ENCODE peak calls at places on chromosomes 5 and 9, in seven cellular contexts. F is HCT116, K is H1, O is SK-N-SH, R is GM12878, Q is HepG2, B is K562. T is an unnamed sample.

GRCh38 chr9:16321461-16322119 is 548.9 kb downstream of the BNC2 start:
- DNase-seq in O (peak; percentile 43), R (no peak), K (no peak), Q (no peak), B (no peak), F (no peak), T (no peak)

GRCh38 chr5:169050146-169050571 is 250.8 kb downstream of the SLIT3 start:
- DNase-seq in O (no peak), K (no peak), F (no peak), Q (no peak), R (no peak), B (no peak), T (peak; percentile 31)

GRCh38 chr5:145752947-145753346 is 82.2 kb downstream of the PRELID2 start:
- DNase-seq in K (no peak), R (no peak), B (no peak), O (no peak), Q (no peak), F (no peak), T (no peak)

GRCh38 chr5:146867996-146868708 is 10.4 kb downstream of the PPP2R2B start:
- DNase-seq in B (no peak), R (no peak), O (no peak), F (no peak), Q (no peak), K (no peak), T (no peak)

GRCh38 chr5:151745071-151745705 is 13.2 kb downstream of the ATOX1 start:
- DNase-seq in R (peak; percentile 71), K (no peak), O (no peak), B (no peak), Q (no peak), F (peak; percentile 98), T (no peak)

GRCh38 chr5:10481241-10481932 is 39.7 kb downstream of the ROPN1L start:
- DNase-seq in F (no peak), R (no peak), K (no peak), Q (peak; percentile 53), O (no peak), B (no peak), T (peak; percentile 12)

GRCh38 chr9:135671591-135672041 is 8.5 kb downstream of the LCN9 start:
- DNase-seq in Q (no peak), K (peak; percentile 86), R (no peak), O (peak; percentile 72), B (peak; percentile 58), F (no peak), T (no peak)

GRCh38 chr9:99489043-99489378 is 266.9 kb downstream of the SEC61B start:
- DNase-seq in B (no peak), R (no peak), Q (no peak), O (peak; percentile 51), F (no peak), K (no peak), T (no peak)

GRCh38 chr5:113378960-113379541 is 55.7 kb downstream of the TSSK1B start:
- DNase-seq in B (peak; percentile 42), R (peak; percentile 9), K (peak; percentile 76), F (peak; percentile 50), O (peak; percentile 69), Q (peak; percentile 47), T (peak; percentile 69)

GRCh38 chr5:107418902-107419301 is 251.8 kb downstream of the EFNA5 start:
- DNase-seq in B (no peak), Q (no peak), R (no peak), O (no peak), K (no peak), F (no peak), T (no peak)

GRCh38 chr9:37026085-37026935 is 7.8 kb downstream of the PAX5 start:
- DNase-seq in K (peak; percentile 77), Q (no peak), O (peak; percentile 80), R (no peak), B (no peak), F (no peak), T (no peak)

GRCh38 chr9:93962041-93962440 is 6.9 kb upstream of the BARX1 start:
- DNase-seq in R (no peak), K (no peak), F (no peak), Q (no peak), O (no peak), B (no peak), T (no peak)

GRCh38 chr5:173515526-173515925 is 100.9 kb downstream of the BOD1 start:
- DNase-seq in O (no peak), R (no peak), K (peak; percentile 3), Q (no peak), B (no peak), F (no peak), T (no peak)

GRCh38 chr9:37903581-37903830 is 421 bp downstream of the SLC25A51 start:
- DNase-seq in R (no peak), Q (no peak), K (no peak), F (no peak), O (no peak), B (no peak), T (peak; percentile 32)

GRCh38 chr5:65722575-65723424 is 795 bp downstream of the NLN start:
- DNase-seq in B (no peak), K (peak; percentile 52), R (no peak), O (peak; percentile 73), Q (peak; percentile 29), F (peak; percentile 19), T (peak; percentile 65)

GRCh38 chr9:78866228-78867132 is 569.6 kb downstream of the PSAT1 start:
- DNase-seq in Q (peak; percentile 2), K (no peak), F (peak; percentile 13), R (no peak), B (no peak), O (no peak), T (no peak)

GRCh38 chr9:8784813-8785212 is 985.2 kb upstream of the DMAC1 start:
- DNase-seq in R (no peak), K (no peak), O (no peak), F (no peak), B (no peak), Q (no peak), T (no peak)

GRCh38 chr5:14510156-14510734 is 71.3 kb upstream of the OTULINL start:
- DNase-seq in R (no peak), Q (no peak), O (no peak), B (no peak), F (no peak), K (no peak), T (no peak)

GRCh38 chr5:179272326-179273073 is 72.8 kb downstream of the ADAMTS2 start:
- DNase-seq in Q (no peak), K (no peak), O (no peak), B (no peak), R (no peak), F (no peak), T (no peak)

GRCh38 chr9:78351816-78352215 is 54.9 kb downstream of the PSAT1 start:
- DNase-seq in F (no peak), B (no peak), O (no peak), Q (no peak), K (no peak), R (no peak), T (no peak)

GRCh38 chr5:26940981-26941380 is 97.4 kb downstream of the CDH9 start:
- DNase-seq in K (no peak), R (no peak), O (no peak), B (no peak), Q (no peak), F (no peak), T (no peak)

GRCh38 chr5:73121109-73121443 is 701 bp downstream of the TMEM171 start:
- DNase-seq in Q (no peak), O (no peak), R (no peak), B (no peak), F (no peak), K (no peak), T (no peak)

GRCh38 chr5:76305264-76305663 is 97.8 kb upstream of the IQGAP2 start:
- DNase-seq in B (no peak), R (no peak), K (no peak), O (no peak), Q (no peak), F (no peak), T (no peak)

GRCh38 chr9:23750808-23751207 is 75.2 kb downstream of the ELAVL2 start:
- DNase-seq in O (no peak), R (no peak), Q (no peak), F (no peak), K (no peak), B (no peak), T (no peak)
- TF ChIP-seq JUND in O (no peak), R (no peak), Q (no peak), F (no peak), K (no peak), B (no peak), T (no peak)

GRCh38 chr5:3221432-3221831 is 374.2 kb upstream of the IRX1 start:
- DNase-seq in O (no peak), K (peak; percentile 19), B (no peak), Q (no peak), F (no peak), R (no peak), T (no peak)

GRCh38 chr5:3226171-3226570 is 369.5 kb upstream of the IRX1 start:
- DNase-seq in Q (no peak), R (no peak), O (no peak), F (no peak), B (no peak), K (no peak), T (no peak)

GRCh38 chr5:3220638-3221288 is 374.9 kb upstream of the IRX1 start:
- DNase-seq in B (no peak), K (peak; percentile 42), O (no peak), F (no peak), R (no peak), Q (no peak), T (no peak)

GRCh38 chr5:3222924-3223323 is 372.7 kb upstream of the IRX1 start:
- DNase-seq in Q (no peak), O (no peak), B (no peak), F (no peak), K (no peak), R (no peak), T (no peak)

DNA sequence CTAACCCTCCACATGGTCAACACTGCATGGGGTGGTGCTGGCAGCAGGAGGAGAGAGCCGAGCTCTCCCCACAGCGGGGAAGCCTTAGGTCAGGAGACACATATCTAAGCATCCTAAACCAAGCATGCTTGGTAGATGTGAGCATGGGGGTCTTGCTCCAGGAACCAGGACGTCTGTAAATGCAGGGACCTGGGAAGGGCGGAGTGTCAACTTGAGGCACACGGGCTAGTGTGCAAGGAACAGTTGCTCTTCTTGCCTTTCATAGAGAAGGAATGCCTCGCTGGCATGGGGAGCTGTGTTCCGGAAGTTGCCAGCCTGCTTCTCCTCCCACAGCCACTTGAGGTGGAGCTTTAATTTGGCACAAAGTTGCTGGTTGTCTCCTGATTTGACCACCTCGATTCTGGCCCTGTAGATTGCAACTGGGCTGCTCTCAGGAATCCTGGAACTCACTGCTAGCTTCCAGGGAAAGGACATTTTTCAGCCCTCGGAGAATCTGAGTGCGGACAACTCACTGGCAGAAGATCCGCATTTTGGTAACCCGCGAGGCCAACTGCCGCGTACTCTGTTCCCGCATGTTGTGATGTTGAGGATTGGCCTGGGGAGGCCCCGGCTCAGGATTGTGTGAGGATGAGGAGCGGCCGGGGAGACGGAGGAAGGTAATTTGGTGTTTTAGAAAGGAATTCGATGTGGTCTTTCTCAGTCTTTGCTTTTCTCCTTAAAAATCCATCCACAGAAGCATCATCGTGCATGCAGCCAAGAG is 370.3 kb upstream of the IRX1 start:
- DNase-seq in R (no peak), F (no peak), K (no peak), Q (no peak), O (no peak), B (no peak), T (no peak)
- TF ChIP-seq JUND in R (no peak), F (no peak), K (no peak), Q (no peak), O (no peak), B (no peak), T (no peak)

GRCh38 chr5:96640696-96641095 is 21.5 kb upstream of the CAST start:
- DNase-seq in F (no peak), R (no peak), O (no peak), B (no peak), K (no peak), Q (no peak), T (no peak)
- TF ChIP-seq JUND in F (no peak), R (no peak), O (no peak), B (no peak), K (no peak), Q (no peak), T (no peak)

GRCh38 chr5:77358566-77359205 is 133.4 kb downstream of the WDR41 start:
- DNase-seq in R (no peak), F (no peak), O (no peak), B (no peak), Q (no peak), K (no peak), T (peak; percentile 5)
- TF ChIP-seq JUND in R (no peak), F (no peak), O (no peak), B (no peak), Q (no peak), K (no peak), T (no peak)

T was measured in T47D.